ENCODE peak calls at places on chromosome 1, in six cellular contexts. S, A, E, T, Q and Y are unnamed samples.
A peak's percentile ranks its signal among the peaks of the same experiment; 100 is the strongest.

GRCh38 chr1:166122873-166123466 is 43.8 kb downstream of the FAM78B start:
- DNase-seq in T (no peak), E (no peak), A (no peak), Q (no peak), S (no peak), Y (no peak)

GRCh38 chr1:236516929-236517704 is 6.7 kb upstream of the LGALS8 start:
- DNase-seq in Q (no peak), T (no peak), S (no peak), A (no peak), E (no peak), Y (no peak)

GRCh38 chr1:86195281-86195680 is 38.7 kb upstream of the COL24A1 start:
- DNase-seq in T (no peak), E (no peak), Q (no peak), S (no peak), A (no peak), Y (no peak)

GRCh38 chr1:72435025-72435424 is 152.7 kb upstream of the NEGR1 start:
- DNase-seq in Q (no peak), A (no peak), T (no peak), E (no peak), S (no peak), Y (no peak)

GRCh38 chr1:212230329-212230728 is 54.9 kb upstream of the PPP2R5A start:
- DNase-seq in E (no peak), S (no peak), A (no peak), T (no peak), Q (no peak), Y (no peak)

GRCh38 chr1:200673952-200674823 is 4.5 kb upstream of the DDX59 start:
- DNase-seq in A (no peak), S (no peak), T (no peak), Q (peak; percentile 26), E (no peak), Y (no peak)

GRCh38 chr1:204859885-204860284 is 10.8 kb upstream of the NFASC start:
- DNase-seq in T (no peak), Q (no peak), A (no peak), S (no peak), E (no peak), Y (no peak)

GRCh38 chr1:192539450-192540132 is 36.0 kb upstream of the RGS1 start:
- DNase-seq in A (no peak), T (no peak), Q (no peak), E (peak; percentile 87), S (no peak), Y (no peak)

GRCh38 chr1:94071956-94072355 is 49.0 kb downstream of the ABCA4 start:
- DNase-seq in Q (no peak), S (no peak), E (no peak), T (no peak), A (no peak), Y (no peak)

GRCh38 chr1:16232316-16232710 is 4.7 kb downstream of the CPLANE2 start:
- DNase-seq in T (no peak), Q (no peak), S (no peak), A (no peak), E (no peak), Y (no peak)